ENCODE peak calls at places on chromosomes 12 and 14, in four cellular contexts. M, B, S and R are unnamed samples. For H3K27me3 and H3K4me1, the result is how much of the 10 kb centered on the place peaks cover.

GRCh38 chr14:54584097-54584496 is 17.2 kb downstream of the SAMD4A start:
- DNase-seq in M (no peak), B (no peak), S (no peak), R (no peak)

GRCh38 chr14:31829256-31829923 is 247.7 kb upstream of the ARHGAP5 start:
- DNase-seq in M (no peak), S (no peak), B (no peak), R (no peak)

GRCh38 chr12:23906329-23906728 is 43.1 kb downstream of the SOX5 start:
- DNase-seq in M (no peak), S (no peak), B (no peak), R (no peak)

GRCh38 chr12:109731806-109732205 is 18.2 kb downstream of the FAM222A start:
- DNase-seq in B (peak), M (no peak), S (peak), R (no peak)

GRCh38 chr14:96216627-96217026 is 12.0 kb downstream of the BDKRB2 start:
- DNase-seq in B (no peak), S (no peak), M (no peak), R (no peak)

GRCh38 chr12:84375472-84375871 is 537.1 kb downstream of the SLC6A15 start:
- DNase-seq in B (no peak), S (no peak), M (no peak), R (no peak)

GRCh38 chr12:21169878-21170472 is 39.0 kb downstream of the SLCO1B1 start:
- DNase-seq in M (no peak), B (no peak), S (peak), R (peak)

GRCh38 chr14:54567634-54568561 is 970 bp downstream of the SAMD4A start:
- DNase-seq in B (peak), M (peak), S (peak), R (peak)

GRCh38 chr12:4562034-4562657 is at the start of gene DYRK4:
- DNase-seq in M (no peak), S (peak), B (peak), R (no peak)

GRCh38 chr14:96409701-96410100 is 17.8 kb downstream of the AK7 start:
- DNase-seq in B (no peak), M (no peak), S (peak), R (no peak)

GRCh38 chr14:64806202-64806861 is 73.4 kb downstream of the SPTB start:
- DNase-seq in M (no peak), S (peak), B (no peak), R (no peak)

GRCh38 chr12:130281157-130281799 is 56.4 kb upstream of the PIWIL1 start:
- DNase-seq in B (no peak), M (peak), S (no peak), R (no peak)

GRCh38 chr14:85475113-85475512 is 54.8 kb upstream of the FLRT2 start:
- DNase-seq in M (no peak), B (no peak), S (no peak), R (no peak)

GRCh38 chr12:127548123-127548553 is 718.8 kb upstream of the TMEM132C start:
- DNase-seq in B (no peak), M (no peak), S (no peak), R (no peak)

GRCh38 chr14:61042220-61042619 is 61.2 kb downstream of the SLC38A6 start:
- DNase-seq in M (no peak), B (no peak), S (no peak), R (no peak)

GRCh38 chr14:93706360-93706955 is 81.8 kb downstream of the PRIMA1 start:
- DNase-seq in M (no peak), B (no peak), S (no peak), R (no peak)

GRCh38 chr14:88164906-88165534 is 158.0 kb downstream of the KCNK10 start:
- DNase-seq in B (no peak), S (no peak), M (no peak), R (no peak)

GRCh38 chr14:104299993-104300761 is 161.8 kb downstream of the KIF26A start:
- DNase-seq in B (peak), M (no peak), S (peak), R (no peak)

GRCh38 chr12:96121271-96121711 is 72.9 kb upstream of the ELK3 start:
- DNase-seq in B (no peak), M (no peak), S (no peak), R (no peak)

GRCh38 chr12:63304844-63305243 is 153.8 kb upstream of the AVPR1A start:
- DNase-seq in S (no peak), M (no peak), B (no peak), R (no peak)
- H3K27me3 ChIP-seq in S (under half), M (under half), B (under half), R (under half)

GRCh38 chr12:131773582-131774221 is 54.5 kb upstream of the MMP17 start:
- DNase-seq in S (no peak), B (no peak), M (peak), R (no peak)
- H3K4me3 ChIP-seq in S (no peak), B (no peak), M (no peak), R (no peak)

DNA sequence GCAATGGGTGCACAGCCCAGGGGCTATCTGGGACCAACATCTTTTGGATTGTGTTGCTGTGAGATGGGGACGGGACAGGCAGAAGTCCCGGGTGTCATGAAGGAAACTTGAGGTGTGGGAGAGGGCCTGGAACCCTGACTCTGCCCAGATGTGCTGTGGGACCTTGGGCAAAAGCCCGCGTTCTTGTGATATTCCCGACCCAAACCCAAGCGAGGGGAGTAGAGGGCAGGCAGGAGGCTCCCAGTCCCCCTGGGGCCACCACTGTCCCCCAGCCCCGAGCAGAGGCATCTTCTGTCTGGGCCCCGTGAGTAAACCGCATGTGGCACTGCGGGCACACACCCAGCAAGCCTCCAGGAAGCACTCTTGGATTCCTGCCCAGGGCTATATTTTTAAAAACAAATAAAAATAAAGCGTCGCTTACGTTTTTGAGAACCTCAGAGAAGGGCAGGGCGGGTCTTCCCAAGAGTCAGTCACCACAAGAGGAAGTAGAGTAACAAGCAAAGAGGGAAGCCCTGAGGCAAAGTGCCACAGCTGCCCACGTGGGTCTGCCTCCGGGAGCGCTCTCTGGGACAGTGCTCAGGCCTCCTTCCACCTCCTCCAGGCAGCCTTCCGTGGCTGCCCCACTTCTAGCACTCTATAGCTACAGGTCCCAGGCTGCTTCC is 39.5 kb downstream of the BEGAIN start:
- DNase-seq in S (peak), B (peak), M (peak), R (peak)
- H3K4me1 ChIP-seq in S (under half), B (under half), M (under half), R (under half)

GRCh38 chr12:13976880-13977279 is 4.5 kb downstream of the GRIN2B start:
- DNase-seq in S (no peak), B (no peak), M (no peak), R (no peak)
- H3K27me3 ChIP-seq in S (under half), B (under half), M (under half), R (under half)